ENCODE peak calls at places on chromosomes 6 and 20, in five cellular contexts. A, V, N, J and X are unnamed samples.

GRCh38 chr6:142900467-142900961 is 44.5 kb downstream of the HIVEP2 start:
- DNase-seq in A (peak; percentile 60), V (no peak), N (no peak), J (no peak), X (no peak)

GRCh38 chr6:33209856-33210255 is 1.6 kb downstream of the RING1 start:
- DNase-seq in A (no peak), V (no peak), N (no peak), J (no peak), X (no peak)

GRCh38 chr20:4244700-4245485 is 229.5 kb upstream of the RNF24 start:
- DNase-seq in A (peak; percentile 57), V (no peak), N (no peak), J (no peak), X (no peak)

GRCh38 chr6:28769626-28770402 is 154.0 kb downstream of the TRIM27 start:
- DNase-seq in A (peak; percentile 7), V (no peak), N (peak; percentile 87), J (peak; percentile 20), X (no peak)

GRCh38 chr6:147750420-147750819 is 241.9 kb downstream of the SAMD5 start:
- DNase-seq in A (no peak), V (no peak), N (no peak), J (no peak), X (no peak)

GRCh38 chr6:34358389-34358906 is 34.0 kb downstream of the NUDT3 start:
- DNase-seq in A (no peak), V (no peak), N (no peak), J (peak; percentile 77), X (no peak)

GRCh38 chr20:13852321-13852720 is 67.5 kb downstream of the NDUFAF5 start:
- DNase-seq in A (no peak), V (no peak), N (no peak), J (no peak), X (no peak)

GRCh38 chr6:42199106-42199981 is 4.6 kb upstream of the GUCA1B start:
- DNase-seq in A (peak; percentile 74), V (no peak), N (no peak), J (peak; percentile 68), X (no peak)

GRCh38 chr6:111795558-111795957 is 77.7 kb downstream of the FYN start:
- DNase-seq in A (no peak), V (no peak), N (no peak), J (no peak), X (no peak)

GRCh38 chr6:121686611-121687023 is 251.2 kb downstream of the GJA1 start:
- DNase-seq in A (no peak), V (peak; percentile 62), N (peak; percentile 60), J (no peak), X (no peak)

GRCh38 chr6:10355115-10355702 is 59.7 kb downstream of the TFAP2A start:
- DNase-seq in A (no peak), V (no peak), N (no peak), J (no peak), X (no peak)

GRCh38 chr6:154613137-154613676 is 102.7 kb upstream of the CNKSR3 start:
- DNase-seq in A (peak; percentile 89), V (no peak), N (peak; percentile 39), J (peak; percentile 79), X (no peak)

GRCh38 chr6:125212377-125212776 is 58.8 kb downstream of the TPD52L1 start:
- DNase-seq in A (no peak), V (no peak), N (no peak), J (no peak), X (no peak)

GRCh38 chr6:47383360-47383759 is 73.7 kb upstream of the TNFRSF21 start:
- DNase-seq in A (no peak), V (no peak), N (no peak), J (no peak), X (no peak)

GRCh38 chr6:146545608-146546007 is 2.0 kb downstream of the RAB32 start:
- DNase-seq in A (peak; percentile 72), V (no peak), N (peak; percentile 58), J (peak; percentile 84), X (no peak)

GRCh38 chr6:20879526-20879925 is 345.3 kb downstream of the CDKAL1 start:
- DNase-seq in A (peak; percentile 5), V (no peak), N (peak; percentile 33), J (no peak), X (no peak)

GRCh38 chr6:38452816-38453215 is 186.9 kb downstream of the BTBD9 start:
- DNase-seq in A (no peak), V (no peak), N (no peak), J (no peak), X (no peak)

GRCh38 chr6:3820563-3820962 is 28.6 kb upstream of the FAM50B start:
- DNase-seq in A (no peak), V (no peak), N (peak; percentile 37), J (no peak), X (no peak)

GRCh38 chr6:89197141-89197540 is 20.0 kb downstream of the GABRR1 start:
- DNase-seq in A (no peak), V (no peak), N (no peak), J (no peak), X (no peak)

GRCh38 chr6:43695078-43695966 is 7.7 kb upstream of the MRPS18A start:
- DNase-seq in A (no peak), V (peak; percentile 63), N (no peak), J (no peak), X (no peak)

GRCh38 chr20:14142171-14142570 is 146.9 kb downstream of the MACROD2 start:
- DNase-seq in A (peak; percentile 42), V (peak; percentile 58), N (peak; percentile 82), J (peak; percentile 19), X (peak; percentile 72)

GRCh38 chr6:81800666-81801065 is 48.2 kb upstream of the TENT5A start:
- DNase-seq in A (no peak), V (no peak), N (no peak), J (no peak), X (no peak)

GRCh38 chr20:44218441-44218840 is 7.9 kb upstream of the OSER1 start:
- DNase-seq in A (no peak), V (no peak), N (no peak), J (no peak), X (no peak)

GRCh38 chr20:53957421-53958172 is 112.8 kb downstream of the BCAS1 start:
- DNase-seq in A (no peak), V (no peak), N (no peak), J (peak; percentile 16), X (no peak)

GRCh38 chr20:53960586-53961386 is 109.6 kb downstream of the BCAS1 start:
- DNase-seq in A (no peak), V (no peak), N (peak; percentile 53), J (no peak), X (no peak)

GRCh38 chr20:53959849-53960585 is 110.4 kb downstream of the BCAS1 start:
- DNase-seq in A (peak; percentile 10), V (no peak), N (peak; percentile 48), J (no peak), X (no peak)

GRCh38 chr20:53956013-53956715 is 114.2 kb downstream of the BCAS1 start:
- DNase-seq in A (no peak), V (no peak), N (no peak), J (no peak), X (no peak)

DNA sequence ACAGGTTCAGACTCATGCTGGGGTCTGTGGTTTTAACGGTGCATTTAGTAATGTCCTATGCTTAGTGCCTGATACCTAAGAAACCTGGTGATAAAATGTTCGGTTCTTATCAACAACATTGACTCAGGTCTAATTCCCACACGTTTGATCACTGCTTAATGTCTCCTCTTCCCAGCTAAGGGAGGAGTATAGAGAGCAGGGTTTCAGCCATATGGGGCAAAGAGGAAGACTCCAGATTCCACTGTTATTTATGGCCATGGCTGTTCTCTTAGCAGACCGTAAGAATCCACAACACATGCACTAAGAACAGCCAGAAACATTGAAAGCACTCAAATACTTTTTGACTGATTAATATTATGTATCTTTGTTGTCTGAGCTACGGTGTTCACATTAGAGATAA is 112.2 kb downstream of the BCAS1 start:
- DNase-seq in A (no peak), V (no peak), N (no peak), J (no peak), X (no peak)
- H3K4me3 ChIP-seq in A (no peak overlapping the region), V (no peak overlapping the region), N (no peak overlapping the region), J (no peak overlapping the region), X (no peak overlapping the region)

GRCh38 chr20:36737183-36737499 is 8.7 kb downstream of the NDRG3 start:
- DNase-seq in A (no peak), V (no peak), N (no peak), J (no peak), X (no peak)
- H3K4ac ChIP-seq in A (no peak overlapping the region), V (no peak overlapping the region), N (no peak overlapping the region), J (no peak overlapping the region), X (no peak overlapping the region)

GRCh38 chr6:157853018-157853805 is 30.2 kb downstream of the SNX9 start:
- DNase-seq in A (no peak), V (no peak), N (peak; percentile 36), J (no peak), X (no peak)

GRCh38 chr6:157847846-157848245 is 24.8 kb downstream of the SNX9 start:
- DNase-seq in A (no peak), V (no peak), N (no peak), J (no peak), X (no peak)

GRCh38 chr6:157848693-157849092 is 25.6 kb downstream of the SNX9 start:
- DNase-seq in A (no peak), V (no peak), N (peak; percentile 52), J (no peak), X (no peak)

GRCh38 chr6:157849288-157850017 is 26.4 kb downstream of the SNX9 start:
- DNase-seq in A (no peak), V (no peak), N (no peak), J (no peak), X (no peak)

GRCh38 chr6:157850030-157850429 is 27.0 kb downstream of the SNX9 start:
- DNase-seq in A (no peak), V (no peak), N (no peak), J (no peak), X (no peak)
- H4K91ac ChIP-seq in A (no peak overlapping the region), V (no peak overlapping the region), N (no peak overlapping the region), J (no peak overlapping the region), X (no peak overlapping the region)

GRCh38 chr6:57306273-57306672 is 11.2 kb upstream of the PRIM2 start:
- DNase-seq in A (no peak), V (no peak), N (no peak), J (no peak), X (no peak)

GRCh38 chr6:57302477-57302876 is 15.0 kb upstream of the PRIM2 start:
- DNase-seq in A (peak; percentile 42), V (no peak), N (no peak), J (peak; percentile 70), X (no peak)

GRCh38 chr6:57305754-57306153 is 11.7 kb upstream of the PRIM2 start:
- DNase-seq in A (no peak), V (no peak), N (no peak), J (peak; percentile 30), X (no peak)

GRCh38 chr6:57305112-57305511 is 12.3 kb upstream of the PRIM2 start:
- DNase-seq in A (no peak), V (no peak), N (no peak), J (no peak), X (no peak)

DNA sequence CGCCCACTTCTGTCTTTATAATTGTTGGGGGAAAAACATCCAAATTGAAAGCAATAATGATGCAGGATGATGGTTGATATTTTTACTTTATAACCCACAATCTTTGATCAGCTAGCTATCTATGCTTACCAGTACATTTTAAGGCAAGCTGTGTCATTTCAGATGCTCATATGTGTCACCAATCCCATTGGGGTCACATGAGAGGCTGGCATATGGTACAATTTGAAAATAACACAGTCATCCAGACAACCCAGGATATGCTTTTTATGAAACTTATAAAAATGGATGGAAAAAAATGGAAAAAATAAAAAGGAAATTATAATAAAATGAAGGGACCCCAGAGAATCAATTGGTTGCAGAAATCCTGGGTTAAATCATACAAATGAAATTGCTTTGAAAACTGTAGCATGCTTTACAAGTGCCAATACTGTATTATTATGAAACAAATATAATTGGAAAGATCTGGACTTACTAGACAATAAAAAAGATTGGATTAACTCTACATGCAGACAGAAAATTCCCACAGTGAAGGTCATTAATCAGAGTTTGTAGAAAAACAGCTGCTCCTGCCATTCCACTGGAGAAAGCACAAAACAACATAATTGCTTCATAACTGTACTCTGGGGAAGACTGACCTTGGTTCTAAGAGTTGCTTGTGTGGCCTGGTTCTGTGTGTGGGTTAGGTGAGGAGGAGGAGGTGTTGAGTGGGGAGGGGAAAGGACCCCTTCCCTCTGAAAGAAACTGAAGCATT is 13.3 kb upstream of the PRIM2 start:
- DNase-seq in A (peak; percentile 33), V (no peak), N (no peak), J (no peak), X (no peak)
- H3K4me3 ChIP-seq in A (peak overlapping the region; percentile 57), V (no peak overlapping the region), N (no peak overlapping the region), J (no peak overlapping the region), X (no peak overlapping the region)